ENCODE peak calls at places on chromosomes 3 and 15, in four cellular contexts. P is RPMI7951, R is B cell, Y is caudate nucleus. M is an unnamed sample.

GRCh38 chr3:29764603-29765254 is 483.9 kb downstream of the RBMS3 start:
- DNase-seq in P (peak), Y (no peak), R (no peak), M (no peak)

GRCh38 chr15:48868549-48868948 is 9.4 kb upstream of the EID1 start:
- DNase-seq in P (peak), R (no peak), Y (no peak), M (no peak)

GRCh38 chr3:39814007-39814406 is 4.6 kb downstream of the MYRIP start:
- DNase-seq in Y (no peak), R (no peak), P (no peak), M (peak)

GRCh38 chr15:33234019-33234418 is 39.5 kb upstream of the FMN1 start:
- DNase-seq in Y (no peak), P (peak), R (peak), M (peak)

GRCh38 chr15:99683000-99683670 is 50.1 kb downstream of the LYSMD4 start:
- DNase-seq in R (peak), P (peak), Y (no peak), M (peak)

GRCh38 chr3:51340989-51341636 is 44.0 kb upstream of the MANF start:
- DNase-seq in P (peak), R (no peak), Y (no peak), M (no peak)

GRCh38 chr15:67915374-67916050 is 75.7 kb upstream of the RNU6-1 start:
- DNase-seq in R (no peak), Y (peak), P (no peak), M (no peak)

GRCh38 chr3:121989943-121990342 is 32.1 kb downstream of the ILDR1 start:
- DNase-seq in R (no peak), P (no peak), Y (no peak), M (no peak)

GRCh38 chr3:152591448-152592003 is 243.4 kb upstream of the P2RY1 start:
- DNase-seq in P (no peak), Y (no peak), R (no peak), M (no peak)

GRCh38 chr15:51046799-51047449 is 47.8 kb downstream of the TNFAIP8L3 start:
- DNase-seq in R (no peak), Y (no peak), P (peak), M (no peak)

GRCh38 chr3:13141991-13142412 is 68.8 kb upstream of the IQSEC1 start:
- DNase-seq in P (peak), R (peak), Y (no peak), M (peak)

GRCh38 chr3:131977363-131977762 is 57.5 kb downstream of the CPNE4 start:
- DNase-seq in R (no peak), Y (no peak), P (no peak), M (no peak)

GRCh38 chr15:69462030-69462492 is 9.4 kb downstream of the RPLP1 start:
- DNase-seq in P (peak), R (peak), Y (no peak), M (no peak)

GRCh38 chr3:23075478-23075877 is 127.6 kb upstream of the UBE2E2 start:
- DNase-seq in R (no peak), P (peak), Y (no peak), M (no peak)

GRCh38 chr3:172717493-172718088 is 6.7 kb upstream of the NCEH1 start:
- DNase-seq in Y (no peak), R (peak), P (peak), M (no peak)

GRCh38 chr3:184181596-184181995 is 4.4 kb upstream of the ABCF3 start:
- DNase-seq in P (no peak), R (no peak), Y (no peak), M (no peak)

GRCh38 chr3:45227131-45227819 is 1.2 kb upstream of the TMEM158 start:
- DNase-seq in R (no peak), P (no peak), Y (no peak), M (no peak)

GRCh38 chr3:82494977-82495489 is 733.6 kb upstream of the GBE1 start:
- DNase-seq in R (no peak), P (no peak), Y (no peak), M (no peak)

GRCh38 chr3:8052599-8053185 is 448.9 kb upstream of the LMCD1 start:
- DNase-seq in Y (no peak), R (no peak), P (no peak), M (no peak)

GRCh38 chr3:32405155-32405554 is 13.5 kb downstream of the CMTM7 start:
- DNase-seq in R (no peak), Y (no peak), P (peak), M (no peak)

GRCh38 chr15:63677778-63678177 is 80.6 kb downstream of the FBXL22 start:
- DNase-seq in R (no peak), P (no peak), Y (no peak), M (no peak)

GRCh38 chr3:129983561-129983960 is 9.0 kb downstream of the TRH start:
- DNase-seq in Y (no peak), R (no peak), P (no peak), M (no peak)

GRCh38 chr15:37395100-37395468 is 294.7 kb upstream of the MEIS2 start:
- DNase-seq in Y (no peak), P (no peak), R (no peak), M (no peak)

GRCh38 chr15:35141743-35142356 is 56.8 kb upstream of the NANOGP8 start:
- DNase-seq in P (peak), Y (no peak), R (no peak), M (peak)

GRCh38 chr15:89322822-89323221 is 11.8 kb downstream of the POLG start:
- DNase-seq in R (no peak), Y (no peak), P (no peak), M (no peak)

GRCh38 chr3:31562525-31562924 is 29.8 kb downstream of the STT3B start:
- DNase-seq in P (no peak), Y (no peak), R (no peak), M (no peak)

GRCh38 chr3:105944721-105945120 is 75.9 kb upstream of the CBLB start:
- DNase-seq in Y (no peak), R (no peak), P (peak), M (peak)

M was measured in kidney epithelial cell.